ENCODE peak calls at places on chromosome 17, in nine cellular contexts. P is Panc1, T is body of pancreas, Q is breast epithelium, M is mammary epithelial cell, U is A549, B is gastrocnemius medialis, N is A673, L is ovary. V is an unnamed sample. For H3K4me1, the result is how much of the 10 kb centered on the place peaks cover.

GRCh38 chr17:6605142-6605541 is 35.4 kb downstream of the KIAA0753 start:
- DNase-seq in P (no peak), T (no peak), Q (no peak), M (no peak), U (no peak), B (no peak), N (no peak), L (no peak), V (no peak)

GRCh38 chr17:35765086-35765710 is 4.5 kb downstream of the C17orf50 start:
- DNase-seq in P (no peak), T (no peak), Q (no peak), M (no peak), U (no peak), B (no peak), N (no peak), L (no peak), V (no peak)

GRCh38 chr17:28476076-28476475 is 2.6 kb downstream of the SLC13A2 start:
- DNase-seq in P (no peak), T (no peak), Q (no peak), M (no peak), U (no peak), B (no peak), N (no peak), L (no peak), V (no peak)

GRCh38 chr17:44961921-44962350 is 6.2 kb downstream of the C1QL1 start:
- DNase-seq in P (no peak), T (no peak), Q (no peak), M (no peak), U (peak), B (no peak), N (no peak), L (no peak), V (peak)

GRCh38 chr17:63497708-63498483 is 21.0 kb downstream of the ACE start:
- DNase-seq in P (no peak), T (no peak), Q (no peak), M (no peak), U (peak), B (no peak), N (peak), L (no peak), V (peak)

GRCh38 chr17:5785343-5785742 is 201.0 kb upstream of the NLRP1 start:
- DNase-seq in P (no peak), T (no peak), Q (no peak), M (peak), U (no peak), B (no peak), N (peak), L (no peak), V (no peak)

GRCh38 chr17:47696717-47697642 is 3.0 kb downstream of the TBKBP1 start:
- DNase-seq in P (no peak), T (no peak), Q (no peak), M (no peak), U (no peak), B (no peak), N (no peak), L (no peak), V (no peak)

GRCh38 chr17:3993493-3994220 is 29.4 kb upstream of the ATP2A3 start:
- DNase-seq in P (no peak), T (no peak), Q (no peak), M (no peak), U (no peak), B (no peak), N (no peak), L (no peak), V (no peak)

GRCh38 chr17:34579017-34579946 is at the start of gene TMEM132E:
- DNase-seq in P (no peak), T (peak), Q (peak), M (peak), U (peak), B (no peak), N (no peak), L (peak), V (peak)

GRCh38 chr17:57434361-57434760 is 178.0 kb downstream of the MSI2 start:
- DNase-seq in P (no peak), T (no peak), Q (no peak), M (no peak), U (no peak), B (no peak), N (no peak), L (no peak), V (no peak)

GRCh38 chr17:7176870-7177209 is 2.3 kb downstream of the ASGR1 start:
- DNase-seq in P (no peak), T (no peak), Q (no peak), M (no peak), U (no peak), B (no peak), N (no peak), L (no peak), V (no peak)

GRCh38 chr17:79620207-79621038 is 9.6 kb upstream of the RBFOX3 start:
- DNase-seq in P (no peak), T (no peak), Q (no peak), M (no peak), U (no peak), B (no peak), N (no peak), L (no peak), V (no peak)

GRCh38 chr17:66964930-66965800 is 658 bp downstream of the CACNG4 start:
- DNase-seq in P (no peak), T (peak), Q (peak), M (no peak), U (peak), B (no peak), N (peak), L (no peak), V (peak)

GRCh38 chr17:37702605-37703004 is 42.3 kb downstream of the HNF1B start:
- DNase-seq in P (no peak), T (no peak), Q (no peak), M (peak), U (peak), B (no peak), N (no peak), L (no peak), V (no peak)

GRCh38 chr17:47684535-47685193 is 9.3 kb upstream of the TBKBP1 start:
- DNase-seq in P (no peak), T (no peak), Q (no peak), M (no peak), U (no peak), B (no peak), N (no peak), L (no peak), V (no peak)

GRCh38 chr17:11823862-11824261 is 173.4 kb downstream of the ZNF18 start:
- DNase-seq in P (no peak), T (no peak), Q (no peak), M (no peak), U (no peak), B (peak), N (no peak), L (no peak), V (no peak)

GRCh38 chr17:7887038-7887481 is 1.5 kb upstream of the CHD3 start:
- DNase-seq in P (no peak), T (no peak), Q (no peak), M (no peak), U (no peak), B (no peak), N (no peak), L (no peak), V (no peak)

GRCh38 chr17:61002316-61002736 is 324.7 kb downstream of the BCAS3 start:
- DNase-seq in P (no peak), T (peak), Q (no peak), M (peak), U (peak), B (no peak), N (peak), L (no peak), V (peak)

GRCh38 chr17:81980122-81980521 is 2.7 kb downstream of the ASPSCR1 start:
- DNase-seq in P (no peak), T (no peak), Q (no peak), M (no peak), U (no peak), B (no peak), N (no peak), L (no peak), V (no peak)

GRCh38 chr17:82228278-82228841 is 482 bp upstream of the SLC16A3 start:
- DNase-seq in P (no peak), T (no peak), Q (no peak), M (no peak), U (no peak), B (no peak), N (no peak), L (no peak), V (no peak)

GRCh38 chr17:67377727-67378443 is 804 bp downstream of the PITPNC1 start:
- DNase-seq in P (no peak), T (peak), Q (peak), M (peak), U (peak), B (no peak), N (peak), L (peak), V (peak)

GRCh38 chr17:30780343-30780742 is 44.1 kb downstream of the CRLF3 start:
- DNase-seq in P (no peak), T (no peak), Q (no peak), M (no peak), U (no peak), B (no peak), N (no peak), L (no peak), V (no peak)

GRCh38 chr17:5254414-5254813 is 19.8 kb upstream of the SCIMP start:
- DNase-seq in P (no peak), T (no peak), Q (no peak), M (no peak), U (no peak), B (no peak), N (no peak), L (no peak), V (no peak)

GRCh38 chr17:65066858-65067257 is 10.3 kb upstream of the GNA13 start:
- DNase-seq in P (no peak), T (no peak), Q (no peak), M (no peak), U (no peak), B (no peak), N (no peak), L (no peak), V (no peak)

GRCh38 chr17:81527591-81528383 is at the start of gene FSCN2:
- DNase-seq in P (no peak), T (no peak), Q (no peak), M (no peak), U (no peak), B (no peak), N (no peak), L (no peak), V (peak)

GRCh38 chr17:60577147-60577925 is 22.7 kb upstream of the PPM1D start:
- DNase-seq in P (no peak), T (peak), Q (no peak), M (no peak), U (no peak), B (no peak), N (no peak), L (peak), V (no peak)

GRCh38 chr17:35486920-35487727 is 38.6 kb upstream of the SLFN13 start:
- DNase-seq in P (no peak), T (peak), Q (peak), M (peak), U (no peak), B (no peak), N (peak), L (peak), V (no peak)

DNA sequence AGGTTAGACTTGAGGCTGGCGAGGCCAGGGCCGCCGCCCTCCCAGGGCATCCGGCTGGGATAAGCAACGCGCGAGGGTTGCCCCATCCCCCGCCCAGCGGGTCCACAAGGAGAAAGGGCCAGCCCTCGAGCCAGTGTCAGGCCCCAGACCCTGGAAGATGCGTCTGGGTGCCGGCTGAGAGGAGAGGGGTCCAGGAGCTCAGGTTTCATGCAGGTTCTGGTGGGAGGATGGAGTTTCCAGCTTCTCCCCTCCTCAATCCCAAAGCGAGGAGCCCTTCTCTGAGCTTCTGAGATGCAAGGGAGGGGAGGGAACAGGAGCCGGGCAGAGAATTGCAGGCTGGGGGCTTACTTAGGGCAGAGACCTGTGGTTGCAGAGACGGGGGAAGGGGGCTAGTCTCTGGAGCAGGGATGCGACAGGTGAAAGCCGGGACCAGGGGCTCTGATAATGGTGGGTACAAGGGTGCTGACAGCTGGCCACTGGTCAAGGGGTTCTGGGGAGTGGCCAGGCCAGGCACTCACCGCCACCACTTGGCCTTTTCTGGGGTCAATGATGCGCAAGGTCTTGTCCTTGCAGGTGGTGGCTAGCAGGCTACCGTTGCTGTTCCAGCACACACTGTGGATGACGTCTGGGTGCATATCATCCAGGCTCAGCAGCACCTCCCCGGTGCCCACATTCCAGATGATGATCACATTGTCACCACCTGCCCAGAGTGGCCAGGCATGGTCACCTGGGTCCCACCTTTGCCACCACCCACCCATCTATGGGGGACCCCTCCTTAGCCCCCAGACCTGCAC is 4.2 kb downstream of the CORO6 start:
- DNase-seq in P (no peak), T (no peak), Q (no peak), M (no peak), U (no peak), B (no peak), N (no peak), L (no peak), V (no peak)
- H3K4me1 ChIP-seq in P (under half), T (half or more), Q (under half), M (half or more), U (half or more), B (half or more), N (half or more), L (under half), V (under half)

GRCh38 chr17:40019140-40019991 is 4.1 kb downstream of the CSF3 start:
- DNase-seq in P (no peak), T (no peak), Q (no peak), M (peak), U (no peak), B (peak), N (no peak), L (no peak), V (no peak)
- H3K4me1 ChIP-seq in P (under half), T (under half), Q (under half), M (half or more), U (half or more), B (half or more), N (under half), L (under half), V (under half)

GRCh38 chr17:77879226-77879895 is 79.1 kb upstream of the TNRC6C start:
- DNase-seq in P (no peak), T (no peak), Q (no peak), M (no peak), U (no peak), B (no peak), N (no peak), L (no peak), V (no peak)
- H3K4me1 ChIP-seq in P (under half), T (under half), Q (under half), M (under half), U (under half), B (under half), N (under half), L (under half), V (under half)

GRCh38 chr17:77468897-77469296 is 328.1 kb downstream of the SEC14L1 start:
- DNase-seq in P (no peak), T (no peak), Q (no peak), M (no peak), U (no peak), B (no peak), N (no peak), L (no peak), V (no peak)

GRCh38 chr17:77472837-77473214 is 332.1 kb downstream of the SEC14L1 start:
- DNase-seq in P (no peak), T (no peak), Q (no peak), M (no peak), U (no peak), B (no peak), N (no peak), L (no peak), V (no peak)

GRCh38 chr17:77470800-77471733 is 330.3 kb downstream of the SEC14L1 start:
- DNase-seq in P (no peak), T (peak), Q (no peak), M (no peak), U (peak), B (no peak), N (peak), L (peak), V (peak)

GRCh38 chr17:77471984-77472836 is 331.4 kb downstream of the SEC14L1 start:
- DNase-seq in P (no peak), T (peak), Q (peak), M (peak), U (no peak), B (no peak), N (peak), L (peak), V (peak)

DNA sequence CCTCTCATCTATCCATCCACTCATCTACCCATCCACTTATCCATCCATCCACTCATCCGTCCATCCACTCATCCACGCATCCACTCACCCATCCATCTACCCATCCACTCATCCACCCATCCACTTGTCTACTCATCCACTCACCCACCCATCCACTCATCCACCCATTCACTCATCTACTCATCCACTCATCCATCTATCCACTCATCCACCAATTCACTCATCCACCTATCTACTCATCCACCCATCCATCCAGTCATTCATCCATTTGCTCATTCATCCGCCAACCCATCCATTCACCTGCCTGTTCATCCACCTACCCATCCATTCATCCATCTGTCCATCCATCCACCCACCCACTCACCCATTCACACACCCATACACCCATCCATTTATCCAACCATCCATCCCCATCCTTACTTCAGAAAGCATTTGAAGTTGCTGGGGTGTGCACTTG is 329.6 kb downstream of the SEC14L1 start:
- DNase-seq in P (no peak), T (no peak), Q (no peak), M (no peak), U (no peak), B (no peak), N (no peak), L (no peak), V (no peak)
- H3K4me1 ChIP-seq in P (half or more), T (half or more), Q (under half), M (half or more), U (half or more), B (half or more), N (half or more), L (under half), V (under half)

DNA sequence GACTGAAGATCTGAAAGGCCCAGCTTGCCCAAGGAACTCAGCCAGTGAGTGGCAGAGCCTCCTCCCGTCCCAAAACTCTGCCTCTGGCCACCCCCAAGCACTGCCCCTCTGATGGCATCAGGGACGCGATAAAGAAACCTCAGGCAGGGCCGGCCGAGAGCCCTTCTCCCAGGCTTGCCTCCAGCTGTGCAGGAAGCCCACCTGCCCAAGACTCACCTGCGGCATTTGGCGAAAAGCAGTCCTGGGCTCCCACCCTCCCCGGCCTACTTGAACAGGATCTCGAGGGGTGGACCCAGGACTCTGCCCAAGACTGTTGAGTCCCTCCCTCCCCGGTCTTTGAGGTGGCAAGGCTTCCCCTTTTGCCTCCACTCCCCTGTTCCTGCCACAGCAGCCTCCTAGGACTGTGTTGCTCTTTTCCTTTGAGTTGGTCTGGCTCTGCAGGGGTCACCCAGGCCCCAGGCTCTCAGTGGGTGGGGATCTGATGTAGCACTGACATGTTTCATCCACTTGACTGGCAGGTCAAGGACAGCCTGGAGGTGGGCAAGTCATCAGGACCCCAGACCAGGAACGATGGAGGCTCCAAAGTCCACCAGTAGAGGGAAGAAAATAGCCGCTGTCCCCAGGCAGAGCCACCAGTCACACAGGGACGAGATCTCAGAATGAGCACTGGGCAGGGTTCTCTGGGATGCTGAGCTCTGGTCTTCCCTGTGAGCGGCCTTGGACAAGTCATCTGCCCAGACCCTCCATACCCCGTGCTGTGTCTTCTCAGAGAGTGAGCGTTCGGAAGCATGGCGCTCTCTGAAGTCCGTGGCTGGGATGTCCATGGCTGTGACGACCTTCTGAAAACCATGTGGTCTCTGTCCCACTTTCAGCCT is 111.1 kb upstream of the TNRC6C start:
- DNase-seq in P (no peak), T (no peak), Q (no peak), M (no peak), U (no peak), B (no peak), N (no peak), L (no peak), V (no peak)
- H3K4me1 ChIP-seq in P (under half), T (under half), Q (under half), M (under half), U (under half), B (under half), N (under half), L (under half), V (under half)

GRCh38 chr17:74755533-74755932 is 7.1 kb downstream of the NHERF1 start:
- DNase-seq in P (no peak), T (no peak), Q (no peak), M (no peak), U (no peak), B (no peak), N (no peak), L (no peak), V (no peak)
- H3K4me1 ChIP-seq in P (under half), T (half or more), Q (under half), M (under half), U (under half), B (under half), N (under half), L (under half), V (under half)

DNA sequence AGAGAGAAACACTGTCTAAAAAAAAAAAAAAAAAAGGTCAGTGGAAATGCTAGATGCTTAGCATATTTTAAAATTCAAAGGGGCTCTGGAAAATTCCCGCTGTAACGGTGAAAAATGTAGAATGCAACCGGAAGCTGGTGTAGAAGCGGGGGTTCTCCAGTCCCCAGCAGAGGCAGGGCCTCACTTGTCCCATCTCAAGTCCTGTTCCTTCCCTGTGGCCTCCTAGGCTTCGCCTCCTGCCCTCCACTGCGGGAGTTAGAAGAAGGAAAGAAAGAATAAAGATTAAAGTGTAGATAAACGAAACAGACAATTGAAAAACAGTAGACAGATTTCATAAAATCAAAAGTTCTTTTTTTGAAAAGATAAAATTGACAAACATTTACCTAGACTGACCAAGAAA is 14.8 kb upstream of the ZNF287 start:
- DNase-seq in P (no peak), T (no peak), Q (no peak), M (no peak), U (no peak), B (no peak), N (no peak), L (no peak), V (no peak)
- H3K4me1 ChIP-seq in P (under half), T (under half), Q (under half), M (under half), U (under half), B (under half), N (under half), L (under half), V (under half)

DNA sequence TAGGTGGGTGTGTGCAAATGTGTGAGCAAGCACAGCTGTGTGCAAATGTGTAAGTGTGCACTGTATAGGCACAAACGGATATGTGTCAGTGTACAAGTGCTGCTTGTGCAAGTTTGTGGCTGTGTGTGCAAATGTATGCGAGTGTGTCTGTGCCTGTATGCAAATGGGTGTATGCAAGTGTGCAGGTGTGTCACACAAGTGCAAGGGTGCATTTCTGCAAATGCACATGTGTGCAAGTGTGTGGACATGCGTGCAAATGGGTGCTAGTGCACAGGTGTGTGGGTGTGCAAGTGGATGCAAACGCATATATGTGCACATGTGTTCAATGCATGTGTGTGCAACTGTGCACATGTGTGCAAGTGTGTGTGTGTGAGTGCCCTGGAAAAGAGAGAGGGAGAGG is 76.5 kb upstream of the TNRC6C start:
- DNase-seq in P (no peak), T (no peak), Q (no peak), M (no peak), U (no peak), B (no peak), N (no peak), L (no peak), V (no peak)
- H3K4me1 ChIP-seq in P (under half), T (under half), Q (under half), M (under half), U (under half), B (under half), N (under half), L (under half), V (under half)